ENCODE peak calls at places on chromosomes 6 and 20, in four cellular contexts. One of them, this sample, is unnamed.

GRCh38 chr20:52193133-52193532 is 1.6 kb upstream of the ZFP64 start:
- DNase-seq in cardiac fibroblast: no peak
- DNase-seq in AG09309: no peak
- DNase-seq in GM23338: no peak
- DNase-seq in this sample: no peak

GRCh38 chr6:93423542-93423941 is 4.2 kb upstream of the EPHA7 start:
- DNase-seq in AG09309: no peak
- DNase-seq in GM23338: peak; percentile 65
- DNase-seq in cardiac fibroblast: peak; percentile 54
- DNase-seq in this sample: peak; percentile 76

GRCh38 chr6:140475086-140475485 is 1100.6 kb upstream of the CITED2 start:
- DNase-seq in GM23338: no peak
- DNase-seq in AG09309: no peak
- DNase-seq in cardiac fibroblast: no peak
- DNase-seq in this sample: peak; percentile 42

GRCh38 chr6:109428889-109429477 is 11.4 kb downstream of the PPIL6 start:
- DNase-seq in AG09309: peak; percentile 44
- DNase-seq in cardiac fibroblast: peak; percentile 50
- DNase-seq in GM23338: no peak
- DNase-seq in this sample: peak; percentile 27

GRCh38 chr20:24934101-24934661 is 14.9 kb upstream of the CST7 start:
- DNase-seq in GM23338: no peak
- DNase-seq in AG09309: no peak
- DNase-seq in cardiac fibroblast: no peak
- DNase-seq in this sample: no peak

GRCh38 chr20:13220194-13220856 is 749 bp upstream of the ISM1 start:
- DNase-seq in GM23338: peak; percentile 87
- DNase-seq in AG09309: no peak
- DNase-seq in cardiac fibroblast: peak; percentile 18
- DNase-seq in this sample: no peak

GRCh38 chr6:112016335-112016734 is 37.6 kb upstream of the CCN6 start:
- DNase-seq in GM23338: no peak
- DNase-seq in cardiac fibroblast: peak; percentile 94
- DNase-seq in AG09309: peak; percentile 59
- DNase-seq in this sample: no peak

GRCh38 chr6:160428818-160429744 is 80.9 kb downstream of the SLC22A3 start:
- DNase-seq in GM23338: peak; percentile 63
- DNase-seq in AG09309: no peak
- DNase-seq in cardiac fibroblast: peak; percentile 53
- DNase-seq in this sample: peak; percentile 19

GRCh38 chr6:155872961-155873360 is 417.3 kb upstream of the NOX3 start:
- DNase-seq in GM23338: no peak
- DNase-seq in cardiac fibroblast: no peak
- DNase-seq in AG09309: no peak
- DNase-seq in this sample: no peak

GRCh38 chr6:142935553-142936517 is 9.1 kb downstream of the HIVEP2 start:
- DNase-seq in cardiac fibroblast: no peak
- DNase-seq in AG09309: no peak
- DNase-seq in GM23338: no peak
- DNase-seq in this sample: no peak

GRCh38 chr6:158969148-158969547 is 30.9 kb downstream of the RSPH3 start:
- DNase-seq in cardiac fibroblast: no peak
- DNase-seq in GM23338: no peak
- DNase-seq in AG09309: no peak
- DNase-seq in this sample: peak; percentile 11

GRCh38 chr20:40802886-40803285 is 113.8 kb upstream of the MAFB start:
- DNase-seq in GM23338: no peak
- DNase-seq in AG09309: no peak
- DNase-seq in cardiac fibroblast: no peak
- DNase-seq in this sample: no peak

GRCh38 chr6:81897793-81898192 is 145.3 kb upstream of the TENT5A start:
- DNase-seq in cardiac fibroblast: no peak
- DNase-seq in AG09309: no peak
- DNase-seq in GM23338: no peak
- DNase-seq in this sample: no peak

GRCh38 chr6:7389162-7389450 is 436 bp downstream of the CAGE1 start:
- DNase-seq in GM23338: no peak
- DNase-seq in cardiac fibroblast: peak; percentile 76
- DNase-seq in AG09309: no peak
- DNase-seq in this sample: no peak

GRCh38 chr20:39822667-39823066 is 860.5 kb downstream of the DHX35 start:
- DNase-seq in GM23338: no peak
- DNase-seq in AG09309: peak; percentile 8
- DNase-seq in cardiac fibroblast: peak; percentile 43
- DNase-seq in this sample: peak; percentile 45

GRCh38 chr6:3929281-3929798 is 80.2 kb downstream of the FAM50B start:
- DNase-seq in GM23338: no peak
- DNase-seq in cardiac fibroblast: peak; percentile 15
- DNase-seq in AG09309: peak; percentile 81
- DNase-seq in this sample: no peak

GRCh38 chr6:29743568-29743967 is 20.3 kb downstream of the HLA-F start:
- DNase-seq in cardiac fibroblast: no peak
- DNase-seq in AG09309: no peak
- DNase-seq in GM23338: no peak
- DNase-seq in this sample: no peak

GRCh38 chr6:63278916-63279315 is 40.9 kb downstream of the LGSN start:
- DNase-seq in cardiac fibroblast: no peak
- DNase-seq in AG09309: no peak
- DNase-seq in GM23338: no peak
- DNase-seq in this sample: no peak

GRCh38 chr6:388202-388903 is 3.2 kb upstream of the IRF4 start:
- DNase-seq in AG09309: no peak
- DNase-seq in GM23338: no peak
- DNase-seq in cardiac fibroblast: peak; percentile 12
- DNase-seq in this sample: peak; percentile 19

GRCh38 chr6:5898102-5898501 is 108.6 kb downstream of the NRN1 start:
- DNase-seq in cardiac fibroblast: no peak
- DNase-seq in AG09309: no peak
- DNase-seq in GM23338: no peak
- DNase-seq in this sample: peak; percentile 48

GRCh38 chr6:139778688-139779087 is 404.2 kb upstream of the CITED2 start:
- DNase-seq in GM23338: no peak
- DNase-seq in cardiac fibroblast: peak; percentile 49
- DNase-seq in AG09309: peak; percentile 13
- DNase-seq in this sample: peak; percentile 65

GRCh38 chr6:42929928-42930360 is 664 bp downstream of the CNPY3 start:
- DNase-seq in GM23338: no peak
- DNase-seq in cardiac fibroblast: peak; percentile 77
- DNase-seq in AG09309: no peak
- DNase-seq in this sample: peak; percentile 70

GRCh38 chr20:20276806-20277530 is 90.9 kb upstream of the INSM1 start:
- DNase-seq in AG09309: no peak
- DNase-seq in GM23338: peak; percentile 12
- DNase-seq in cardiac fibroblast: no peak
- DNase-seq in this sample: no peak

GRCh38 chr6:157751547-157752200 is 71.4 kb upstream of the SNX9 start:
- DNase-seq in cardiac fibroblast: no peak
- DNase-seq in AG09309: no peak
- DNase-seq in GM23338: no peak
- DNase-seq in this sample: no peak

GRCh38 chr6:128098000-128098581 is 197.2 kb upstream of the THEMIS start:
- DNase-seq in AG09309: no peak
- DNase-seq in GM23338: no peak
- DNase-seq in cardiac fibroblast: peak; percentile 24
- DNase-seq in this sample: no peak

GRCh38 chr6:71205336-71205956 is 83.2 kb upstream of the OGFRL1 start:
- DNase-seq in GM23338: no peak
- DNase-seq in AG09309: peak; percentile 25
- DNase-seq in cardiac fibroblast: peak; percentile 68
- DNase-seq in this sample: peak; percentile 78

GRCh38 chr6:138428943-138429616 is 25.1 kb downstream of the HEBP2 start:
- DNase-seq in cardiac fibroblast: peak; percentile 82
- DNase-seq in AG09309: peak; percentile 45
- DNase-seq in GM23338: peak; percentile 75
- DNase-seq in this sample: peak; percentile 65

GRCh38 chr20:19026901-19027644 is 185.4 kb upstream of the SLC24A3 start:
- DNase-seq in cardiac fibroblast: no peak
- DNase-seq in AG09309: no peak
- DNase-seq in GM23338: peak; percentile 48
- DNase-seq in this sample: no peak

GRCh38 chr6:109164331-109164730 is 69.0 kb downstream of the CEP57L1 start:
- DNase-seq in GM23338: no peak
- DNase-seq in AG09309: no peak
- DNase-seq in cardiac fibroblast: no peak
- DNase-seq in this sample: no peak

GRCh38 chr6:42166444-42167141 is 6.6 kb upstream of the GUCA1A start:
- DNase-seq in cardiac fibroblast: peak; percentile 72
- DNase-seq in AG09309: no peak
- DNase-seq in GM23338: peak; percentile 97
- DNase-seq in this sample: peak; percentile 60

GRCh38 chr6:158818008-158818579 is 1.1 kb downstream of the EZR start:
- DNase-seq in AG09309: no peak
- DNase-seq in GM23338: peak; percentile 87
- DNase-seq in cardiac fibroblast: peak; percentile 71
- DNase-seq in this sample: peak; percentile 74

GRCh38 chr6:145823322-145823944 is 8.8 kb upstream of the FBXO30 start:
- DNase-seq in GM23338: no peak
- DNase-seq in AG09309: no peak
- DNase-seq in cardiac fibroblast: no peak
- DNase-seq in this sample: no peak

GRCh38 chr20:53092772-53093171 is 120.6 kb downstream of the TSHZ2 start:
- DNase-seq in AG09309: no peak
- DNase-seq in GM23338: no peak
- DNase-seq in cardiac fibroblast: no peak
- DNase-seq in this sample: no peak

GRCh38 chr6:125356888-125357287 is 55.1 kb upstream of the HDDC2 start:
- DNase-seq in cardiac fibroblast: no peak
- DNase-seq in GM23338: peak; percentile 38
- DNase-seq in AG09309: no peak
- DNase-seq in this sample: no peak

GRCh38 chr20:17883592-17884317 is 84.8 kb downstream of the SNX5 start:
- DNase-seq in AG09309: no peak
- DNase-seq in GM23338: no peak
- DNase-seq in cardiac fibroblast: no peak
- DNase-seq in this sample: no peak

GRCh38 chr6:85015396-85015990 is 251.1 kb upstream of the TBX18 start:
- DNase-seq in GM23338: peak; percentile 93
- DNase-seq in AG09309: no peak
- DNase-seq in cardiac fibroblast: peak; percentile 85
- DNase-seq in this sample: peak; percentile 69

This sample was measured in LHCN-M2.